ENCODE peak calls at places on chromosomes 16 and 17, in eight cellular contexts. Z is kidney tubule cell, S is fibroblast of the conjunctiva, E is NCI-H69, P is uterus, B is iPS-NIHi11, C is MCF 10A, R is AG10803. Q is an unnamed sample.

GRCh38 chr16:70778901-70779309 is 22.1 kb downstream of the VAC14 start:
- DNase-seq in C (peak), P (peak), R (peak), S (peak), E (peak), Z (peak), B (peak), Q (peak)

GRCh38 chr16:84874004-84874435 is 54.2 kb downstream of the CRISPLD2 start:
- DNase-seq in C (no peak), E (peak), S (no peak), R (no peak), B (no peak), Z (peak), P (no peak), Q (no peak)

GRCh38 chr17:31537558-31537957 is 146.1 kb downstream of the RAB11FIP4 start:
- DNase-seq in Z (peak), P (no peak), B (no peak), C (peak), E (peak), R (peak), S (no peak), Q (no peak)

GRCh38 chr17:29566473-29567361 is at the start of gene ABHD15:
- DNase-seq in B (peak), P (peak), C (peak), S (no peak), R (peak), E (peak), Z (peak), Q (peak)

GRCh38 chr17:43791589-43791988 is 11.4 kb downstream of the CFAP97D1 start:
- DNase-seq in Z (peak), C (peak), P (no peak), S (peak), E (peak), R (peak), B (peak), Q (no peak)

GRCh38 chr17:29140051-29140582 is 40.1 kb downstream of the MYO18A start:
- DNase-seq in P (peak), E (peak), B (peak), S (no peak), C (peak), Z (peak), R (peak), Q (peak)

GRCh38 chr16:19375561-19376158 is 42.0 kb upstream of the TMC5 start:
- DNase-seq in E (peak), C (peak), B (peak), S (peak), R (peak), P (peak), Z (peak), Q (peak)

GRCh38 chr17:55264640-55265298 is at the start of gene HLF:
- DNase-seq in Z (peak), B (peak), C (peak), E (peak), R (peak), S (peak), P (peak), Q (peak)

GRCh38 chr17:65166785-65167184 is 29.6 kb downstream of the RGS9 start:
- DNase-seq in Z (no peak), S (no peak), B (no peak), C (no peak), R (no peak), P (no peak), E (no peak), Q (no peak)

GRCh38 chr17:55540414-55541091 is 29.3 kb upstream of the SMIM36 start:
- DNase-seq in S (peak), E (no peak), B (no peak), Z (peak), C (peak), R (peak), P (no peak), Q (no peak)

GRCh38 chr17:78624461-78625216 is 47.4 kb upstream of the DNAH17 start:
- DNase-seq in Z (no peak), R (no peak), B (no peak), E (no peak), S (no peak), C (no peak), P (no peak), Q (no peak)

GRCh38 chr16:27177031-27177774 is 26.1 kb upstream of the KDM8 start:
- DNase-seq in P (no peak), S (peak), E (no peak), R (peak), C (no peak), Z (peak), B (no peak), Q (peak)

GRCh38 chr17:64329571-64329970 is 61.1 kb downstream of the PECAM1 start:
- DNase-seq in E (no peak), S (no peak), P (no peak), C (no peak), R (no peak), Z (no peak), B (no peak), Q (no peak)

GRCh38 chr16:27625050-27625697 is 75.2 kb downstream of the KATNIP start:
- DNase-seq in S (peak), B (no peak), R (peak), P (no peak), Z (no peak), C (no peak), E (peak), Q (no peak)

GRCh38 chr16:8907096-8907495 is 24.9 kb downstream of the LITAFD start:
- DNase-seq in Z (no peak), B (no peak), P (no peak), S (no peak), E (no peak), C (no peak), R (peak), Q (no peak)

GRCh38 chr16:79008036-79008868 is 592.3 kb downstream of the MAF start:
- DNase-seq in C (no peak), P (no peak), E (no peak), B (no peak), Z (peak), S (no peak), R (no peak), Q (no peak)

GRCh38 chr16:57938936-57939871 is 31.7 kb downstream of the CNGB1 start:
- DNase-seq in R (peak), S (peak), B (no peak), C (peak), Z (peak), E (no peak), P (peak), Q (peak)

GRCh38 chr16:24966599-24966998 is 48.6 kb downstream of the ARHGAP17 start:
- DNase-seq in E (no peak), B (no peak), S (no peak), P (no peak), Z (no peak), R (no peak), C (no peak), Q (no peak)

Q was measured in hepatic stellate cell.